ENCODE peak calls at places on chromosomes 6 and 20, in six cellular contexts. U is PC-3; R is pancreas; L is neural progenitor cell; Y is mucosa of descending colon; D is CD8-positive, alpha-beta T cell. A is an unnamed sample. For H3K4me1, the result is how much of the 10 kb centered on the place peaks cover.

GRCh38 chr20:36339646-36340592 is 33.8 kb downstream of the DLGAP4 start:
- DNase-seq in U (no peak), R (no peak), L (no peak), Y (no peak), D (no peak), A (peak)

GRCh38 chr6:44925100-44925739 is 402.9 kb upstream of the RUNX2 start:
- DNase-seq in U (no peak), R (no peak), L (no peak), Y (no peak), D (no peak), A (peak)

GRCh38 chr20:43904195-43904594 is 10.5 kb upstream of the TOX2 start:
- DNase-seq in U (no peak), R (no peak), L (peak), Y (no peak), D (no peak), A (no peak)

GRCh38 chr20:5039255-5039657 is 37.9 kb upstream of the SLC23A2 start:
- DNase-seq in U (no peak), R (no peak), L (no peak), Y (peak), D (peak), A (no peak)

GRCh38 chr6:67459556-67459955 is 1175.5 kb upstream of the ADGRB3 start:
- DNase-seq in U (no peak), R (no peak), L (no peak), Y (no peak), D (no peak), A (no peak)

GRCh38 chr6:91633374-91634184 is 1046.7 kb upstream of the MAP3K7 start:
- DNase-seq in U (no peak), R (no peak), L (peak), Y (no peak), D (no peak), A (no peak)

GRCh38 chr6:79421707-79422484 is 115.3 kb downstream of the LCA5 start:
- DNase-seq in U (peak), R (no peak), L (no peak), Y (no peak), D (no peak), A (no peak)

GRCh38 chr6:68774843-68775242 is 139.8 kb downstream of the ADGRB3 start:
- DNase-seq in U (no peak), R (no peak), L (no peak), Y (no peak), D (no peak), A (no peak)

GRCh38 chr6:144543006-144543871 is 258.1 kb downstream of the UTRN start:
- DNase-seq in U (peak), R (no peak), L (no peak), Y (no peak), D (no peak), A (no peak)

GRCh38 chr20:64242003-64242796 is 13.3 kb upstream of the PCMTD2 start:
- DNase-seq in U (no peak), R (peak), L (no peak), Y (no peak), D (no peak), A (peak)

GRCh38 chr6:69090132-69090531 is 455.1 kb downstream of the ADGRB3 start:
- DNase-seq in U (no peak), R (no peak), L (no peak), Y (no peak), D (no peak), A (peak)

GRCh38 chr6:109531446-109531845 is 48.4 kb upstream of the ZBTB24 start:
- DNase-seq in U (no peak), R (no peak), L (no peak), Y (no peak), D (no peak), A (no peak)

GRCh38 chr6:87473419-87473903 is 687 bp downstream of the SLC35A1 start:
- DNase-seq in U (peak), R (no peak), L (peak), Y (peak), D (no peak), A (peak)

GRCh38 chr6:42369568-42369967 is 82.2 kb downstream of the TRERF1 start:
- DNase-seq in U (peak), R (no peak), L (no peak), Y (no peak), D (peak), A (no peak)

GRCh38 chr6:36890264-36890663 is 4.5 kb downstream of the C6orf89 start:
- DNase-seq in U (no peak), R (no peak), L (no peak), Y (no peak), D (no peak), A (no peak)
- TF ChIP-seq CTCF in U (no peak), R (no peak), L (no peak), Y (no peak), D (no peak), A (no peak)

DNA sequence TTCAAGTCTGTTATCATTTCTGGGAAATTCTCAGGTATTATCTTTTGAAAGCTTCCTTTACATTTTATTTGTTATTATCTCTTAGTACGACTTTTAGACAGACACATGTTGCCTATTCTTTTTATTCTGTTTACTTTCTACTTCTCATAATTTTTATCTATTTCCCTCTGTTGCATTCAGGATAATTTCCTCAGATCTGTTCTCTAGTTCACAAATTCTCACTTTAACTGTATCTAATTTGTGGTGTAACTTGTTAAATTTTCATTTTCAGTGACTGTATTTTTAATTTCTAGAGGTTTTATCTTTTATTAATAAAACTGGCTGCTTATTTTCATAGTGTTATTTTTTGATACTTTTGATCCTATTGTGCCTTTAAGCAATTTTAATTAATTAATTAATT is 16.0 kb downstream of the ATRN start:
- DNase-seq in U (no peak), R (no peak), L (no peak), Y (no peak), D (no peak), A (no peak)
- H3K4me1 ChIP-seq in U (under half), R (under half), L (under half), Y (under half), D (under half), A (under half)

GRCh38 chr6:36840471-36841461 is 1.5 kb upstream of the CPNE5 start:
- DNase-seq in U (no peak), R (peak), L (peak), Y (no peak), D (no peak), A (no peak)

GRCh38 chr6:36837686-36838085 is 1.6 kb downstream of the CPNE5 start:
- DNase-seq in U (no peak), R (no peak), L (no peak), Y (no peak), D (no peak), A (no peak)

GRCh38 chr6:36841756-36842155 is 2.5 kb upstream of the CPNE5 start:
- DNase-seq in U (no peak), R (no peak), L (no peak), Y (no peak), D (no peak), A (no peak)

GRCh38 chr6:36838896-36839818 is at the start of gene CPNE5:
- DNase-seq in U (no peak), R (no peak), L (peak), Y (no peak), D (no peak), A (no peak)

DNA sequence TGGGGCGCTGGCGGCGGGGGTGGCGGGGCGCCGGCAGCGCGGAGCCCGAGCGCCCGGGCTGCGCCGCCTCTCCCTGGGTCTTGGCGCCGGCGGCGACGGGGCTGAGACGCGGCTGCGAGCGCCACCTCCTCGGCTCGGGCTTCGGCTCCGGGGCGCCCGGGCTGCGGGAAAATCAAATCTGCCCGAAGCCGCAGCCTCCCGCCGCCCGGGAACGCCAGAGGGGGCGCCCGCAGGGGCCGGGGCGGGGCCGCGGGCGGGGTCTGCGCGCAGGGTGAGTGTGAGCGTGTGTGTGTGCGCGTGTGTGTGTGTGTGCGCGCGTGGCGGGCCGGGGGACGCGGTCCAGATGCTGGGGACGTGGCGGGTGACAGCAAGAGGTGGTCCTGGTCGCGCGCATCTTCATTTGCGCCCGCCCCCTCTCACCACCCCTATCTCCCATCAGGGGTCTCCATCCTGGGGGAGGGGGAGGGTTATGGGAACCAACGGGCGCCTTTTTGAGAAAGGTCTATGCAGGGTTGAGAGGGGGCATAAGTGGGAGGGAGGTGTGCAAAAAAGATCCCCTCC is 655 bp upstream of the CPNE5 start:
- DNase-seq in U (peak), R (peak), L (peak), Y (peak), D (no peak), A (no peak)
- TF ChIP-seq CTCF in U (peak), R (no peak), L (peak), Y (no peak), D (no peak), A (peak)

GRCh38 chr20:34946661-34947060 is 8.9 kb downstream of the GSS start:
- DNase-seq in U (no peak), R (no peak), L (no peak), Y (no peak), D (no peak), A (no peak)

GRCh38 chr20:34947336-34947735 is 8.3 kb downstream of the GSS start:
- DNase-seq in U (no peak), R (no peak), L (no peak), Y (no peak), D (no peak), A (no peak)

GRCh38 chr20:34948030-34948429 is 7.6 kb downstream of the GSS start:
- DNase-seq in U (peak), R (no peak), L (no peak), Y (no peak), D (no peak), A (no peak)

GRCh38 chr20:34943808-34944568 is 11.6 kb downstream of the GSS start:
- DNase-seq in U (peak), R (no peak), L (no peak), Y (no peak), D (no peak), A (no peak)

GRCh38 chr20:34945315-34946077 is 10.1 kb downstream of the GSS start:
- DNase-seq in U (peak), R (no peak), L (no peak), Y (peak), D (no peak), A (no peak)
- H3K4me1 ChIP-seq in U (under half), R (under half), L (under half), Y (under half), D (under half), A (under half)

GRCh38 chr6:7587631-7588100 is 2.3 kb upstream of the SNRNP48 start:
- DNase-seq in U (peak), R (no peak), L (no peak), Y (no peak), D (no peak), A (peak)

GRCh38 chr6:7589221-7589620 is 777 bp upstream of the SNRNP48 start:
- DNase-seq in U (no peak), R (no peak), L (no peak), Y (no peak), D (no peak), A (no peak)

GRCh38 chr6:7590918-7591302 is 912 bp downstream of the SNRNP48 start:
- DNase-seq in U (peak), R (no peak), L (peak), Y (peak), D (no peak), A (no peak)

GRCh38 chr6:7591770-7592169 is 1.8 kb downstream of the SNRNP48 start:
- DNase-seq in U (no peak), R (no peak), L (no peak), Y (no peak), D (no peak), A (no peak)

DNA sequence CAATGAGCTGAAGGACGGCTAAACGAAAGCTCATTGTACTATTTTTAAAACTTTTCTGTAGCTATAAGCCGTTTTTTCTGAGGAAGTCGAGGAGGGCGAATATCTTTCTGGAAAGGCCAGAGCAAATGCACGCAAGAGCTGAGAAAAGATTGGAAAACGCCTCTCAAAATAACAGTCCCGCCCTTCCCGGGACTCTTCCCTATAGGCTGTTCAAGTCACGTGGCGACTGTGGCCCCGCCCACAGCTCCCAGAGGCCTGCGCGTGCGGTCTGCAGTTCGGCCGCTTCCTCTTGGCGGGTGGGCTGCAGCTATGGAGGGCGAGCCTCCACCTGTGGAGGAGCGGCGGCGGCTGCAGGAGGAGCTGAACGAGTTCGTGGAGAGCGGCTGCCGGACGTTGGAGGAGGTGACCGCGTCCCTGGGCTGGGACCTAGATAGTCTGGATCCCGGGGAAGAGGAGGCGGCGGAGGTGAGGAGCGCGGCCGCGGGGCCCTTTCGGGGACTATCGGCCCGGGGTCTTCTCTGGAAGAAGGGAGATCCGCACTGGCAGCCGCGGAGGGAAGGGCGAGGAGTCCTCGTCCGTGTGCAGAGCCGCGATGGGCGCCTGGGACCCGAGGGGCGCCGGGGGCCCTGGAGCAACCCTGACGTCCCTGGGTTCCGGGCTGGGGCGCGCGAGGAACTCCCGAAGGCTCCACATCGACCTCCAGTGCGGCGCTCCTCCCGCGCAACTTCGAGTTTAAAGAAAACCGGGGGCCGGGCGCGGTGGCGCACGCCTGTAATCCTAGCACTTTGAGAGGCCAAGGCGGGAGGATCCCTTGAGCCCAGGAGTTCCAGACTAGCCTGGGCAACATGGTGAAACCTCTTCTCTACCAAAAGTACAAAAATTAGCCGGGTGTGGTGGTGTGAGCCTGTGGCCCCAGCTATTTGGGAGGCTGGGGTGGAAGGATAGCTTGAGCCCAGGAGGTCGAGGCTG is at the start of gene SNRNP48:
- DNase-seq in U (peak), R (peak), L (peak), Y (peak), D (peak), A (peak)
- TF ChIP-seq CTCF in U (no peak), R (no peak), L (no peak), Y (no peak), D (no peak), A (no peak)